ENCODE peak calls at places on chromosomes 5 and 9, in four cellular contexts. R, G, O and Y are unnamed samples.

GRCh38 chr5:39570418-39571027 is 145.7 kb upstream of the DAB2 start:
- DNase-seq in R (peak), G (peak), O (no peak), Y (peak)

GRCh38 chr5:151327585-151327984 is 19.8 kb downstream of the SLC36A2 start:
- DNase-seq in R (no peak), G (no peak), O (no peak), Y (no peak)

GRCh38 chr5:158976035-158976434 is 123.7 kb downstream of the EBF1 start:
- DNase-seq in R (no peak), G (no peak), O (no peak), Y (no peak)

GRCh38 chr5:140141241-140141640 is 15.5 kb downstream of the IGIP start:
- DNase-seq in R (no peak), G (no peak), O (no peak), Y (no peak)

GRCh38 chr9:110027624-110028023 is 180.3 kb downstream of the C9orf152 start:
- DNase-seq in R (peak), G (no peak), O (no peak), Y (no peak)

GRCh38 chr5:158639876-158640570 is 459.7 kb downstream of the EBF1 start:
- DNase-seq in R (no peak), G (no peak), O (no peak), Y (no peak)

GRCh38 chr5:152505442-152506042 is 100.5 kb upstream of the NMUR2 start:
- DNase-seq in R (peak), G (peak), O (peak), Y (peak)

GRCh38 chr5:134438641-134439621 is 27.2 kb upstream of the CDKN2AIPNL start:
- DNase-seq in R (peak), G (no peak), O (peak), Y (no peak)

GRCh38 chr5:170389250-170389902 is at the start of gene KCNMB1:
- DNase-seq in R (no peak), G (no peak), O (no peak), Y (no peak)

GRCh38 chr9:134963546-134963945 is 45.8 kb upstream of the FCN1 start:
- DNase-seq in R (no peak), G (no peak), O (no peak), Y (no peak)

GRCh38 chr9:16925426-16925825 is 55.0 kb upstream of the BNC2 start:
- DNase-seq in R (no peak), G (no peak), O (no peak), Y (no peak)

GRCh38 chr9:135448570-135449180 is 30.9 kb upstream of the PPP1R26 start:
- DNase-seq in R (no peak), G (no peak), O (no peak), Y (peak)

GRCh38 chr9:126635661-126636439 is 22.1 kb downstream of the LMX1B start:
- DNase-seq in R (no peak), G (no peak), O (no peak), Y (no peak)

GRCh38 chr9:27398982-27399653 is 102.2 kb upstream of the EQTN start:
- DNase-seq in R (no peak), G (no peak), O (no peak), Y (no peak)

GRCh38 chr9:24832307-24832706 is 286.6 kb upstream of the IZUMO3 start:
- DNase-seq in R (peak), G (no peak), O (peak), Y (no peak)

GRCh38 chr5:10704949-10705621 is 55.9 kb downstream of the DAP start:
- DNase-seq in R (no peak), G (no peak), O (no peak), Y (peak)

GRCh38 chr9:95626885-95627558 is 110.3 kb upstream of the PTCH1 start:
- DNase-seq in R (no peak), G (no peak), O (no peak), Y (no peak)

GRCh38 chr9:2260401-2261306 is 245.5 kb downstream of the SMARCA2 start:
- DNase-seq in R (no peak), G (peak), O (no peak), Y (no peak)

GRCh38 chr9:79975471-79976316 is 403.9 kb downstream of the TLE4 start:
- DNase-seq in R (no peak), G (no peak), O (no peak), Y (no peak)

GRCh38 chr9:93555370-93555769 is 21.0 kb upstream of the PHF2 start:
- DNase-seq in R (no peak), G (no peak), O (no peak), Y (no peak)

GRCh38 chr5:167947312-167947711 is 344.1 kb upstream of the WWC1 start:
- DNase-seq in R (no peak), G (no peak), O (no peak), Y (no peak)

GRCh38 chr9:91711755-91712591 is 238.1 kb downstream of the ROR2 start:
- DNase-seq in R (no peak), G (no peak), O (no peak), Y (no peak)

GRCh38 chr9:127767909-127768331 is 10.5 kb downstream of the SH2D3C start:
- DNase-seq in R (no peak), G (no peak), O (no peak), Y (no peak)

GRCh38 chr5:149024978-149025377 is 37.9 kb downstream of the SH3TC2 start:
- DNase-seq in R (no peak), G (no peak), O (no peak), Y (no peak)

GRCh38 chr5:154220625-154221024 is 30.1 kb downstream of the GALNT10 start:
- DNase-seq in R (no peak), G (no peak), O (no peak), Y (no peak)
- TF ChIP-seq HMGXB4 in R (no peak), G (no peak), O (no peak), Y (no peak)

GRCh38 chr5:1008451-1009358 is at the start of gene NKD2:
- DNase-seq in R (no peak), G (peak), O (peak), Y (peak)

GRCh38 chr5:1007681-1008450 is 736 bp upstream of the NKD2 start:
- DNase-seq in R (no peak), G (no peak), O (peak), Y (no peak)

GRCh38 chr5:1005904-1006655 is 2.5 kb upstream of the NKD2 start:
- DNase-seq in R (no peak), G (no peak), O (peak), Y (no peak)

GRCh38 chr5:1006656-1007071 is 1.9 kb upstream of the NKD2 start:
- DNase-seq in R (no peak), G (no peak), O (peak), Y (no peak)

DNA sequence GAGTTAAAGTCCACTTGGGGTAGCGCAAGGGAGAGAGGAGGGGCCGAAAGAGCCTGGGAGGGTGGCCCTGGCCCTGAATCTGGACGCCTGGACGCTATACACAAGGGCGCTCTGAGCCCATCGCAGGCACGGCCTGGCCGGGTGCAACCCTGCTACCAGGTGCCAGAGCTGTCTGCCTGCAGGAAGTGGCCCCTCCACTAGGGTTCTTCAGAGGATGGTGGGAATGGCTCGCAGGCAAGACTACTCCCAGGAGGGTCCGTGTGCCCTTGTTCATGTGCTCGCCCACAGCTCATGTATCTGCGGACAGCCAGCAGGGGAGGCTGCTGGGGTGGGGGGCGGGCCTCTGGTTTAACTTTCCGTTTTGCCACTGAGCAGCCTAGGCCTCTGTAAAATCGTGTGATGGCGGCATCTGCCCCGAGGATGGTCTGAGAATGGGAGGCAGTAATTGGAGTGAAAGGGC is 1.4 kb upstream of the NKD2 start:
- DNase-seq in R (no peak), G (no peak), O (peak), Y (peak)
- TF ChIP-seq HMGXB4 in R (no peak), G (no peak), O (no peak), Y (no peak)

DNA sequence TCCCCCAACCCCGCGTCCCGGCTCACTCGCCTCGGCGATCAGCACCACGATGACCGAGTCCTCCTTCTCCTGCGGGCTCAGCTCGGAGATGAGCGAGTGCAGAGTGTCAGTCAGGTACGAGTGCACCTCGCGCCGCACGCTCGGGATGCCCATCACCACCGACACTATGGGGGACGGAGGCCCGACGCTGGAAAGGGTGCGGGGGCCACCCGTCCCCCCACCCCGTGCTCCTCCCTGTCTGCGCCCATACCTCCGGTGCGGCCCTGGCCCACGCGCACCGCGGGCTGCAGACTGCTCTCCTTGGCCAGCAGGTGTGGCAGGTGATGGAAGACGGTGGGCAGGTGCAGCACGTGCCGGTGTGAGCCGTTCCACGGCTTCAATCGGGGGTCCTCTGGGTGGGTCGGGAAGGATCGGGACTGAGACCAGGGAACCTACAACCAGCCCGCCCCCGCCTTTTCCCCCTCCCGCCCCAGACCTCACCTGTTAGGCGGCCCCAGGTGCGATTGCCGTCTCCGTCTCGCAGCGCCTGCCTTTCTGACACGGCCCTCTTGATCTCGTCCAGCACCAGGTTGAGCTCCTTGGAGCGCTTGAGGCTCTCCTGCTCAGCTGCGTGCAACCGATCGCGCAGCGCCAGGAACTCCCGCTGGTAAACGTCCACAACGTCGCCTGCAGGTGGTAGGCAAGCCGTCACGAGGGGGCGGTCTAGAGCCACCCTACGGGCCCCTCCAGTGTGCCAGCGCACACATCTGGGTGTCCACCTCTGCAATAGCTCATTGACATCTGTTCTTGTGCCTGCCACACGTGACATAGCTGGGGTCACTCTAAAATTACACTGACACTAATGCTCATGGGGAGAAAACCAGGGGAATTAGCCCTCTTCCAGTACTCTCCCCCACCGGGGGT is 5.1 kb downstream of the MGAT4B start:
- DNase-seq in R (peak), G (peak), O (peak), Y (peak)
- TF ChIP-seq HMGXB4 in R (peak), G (no peak), O (no peak), Y (no peak)

DNA sequence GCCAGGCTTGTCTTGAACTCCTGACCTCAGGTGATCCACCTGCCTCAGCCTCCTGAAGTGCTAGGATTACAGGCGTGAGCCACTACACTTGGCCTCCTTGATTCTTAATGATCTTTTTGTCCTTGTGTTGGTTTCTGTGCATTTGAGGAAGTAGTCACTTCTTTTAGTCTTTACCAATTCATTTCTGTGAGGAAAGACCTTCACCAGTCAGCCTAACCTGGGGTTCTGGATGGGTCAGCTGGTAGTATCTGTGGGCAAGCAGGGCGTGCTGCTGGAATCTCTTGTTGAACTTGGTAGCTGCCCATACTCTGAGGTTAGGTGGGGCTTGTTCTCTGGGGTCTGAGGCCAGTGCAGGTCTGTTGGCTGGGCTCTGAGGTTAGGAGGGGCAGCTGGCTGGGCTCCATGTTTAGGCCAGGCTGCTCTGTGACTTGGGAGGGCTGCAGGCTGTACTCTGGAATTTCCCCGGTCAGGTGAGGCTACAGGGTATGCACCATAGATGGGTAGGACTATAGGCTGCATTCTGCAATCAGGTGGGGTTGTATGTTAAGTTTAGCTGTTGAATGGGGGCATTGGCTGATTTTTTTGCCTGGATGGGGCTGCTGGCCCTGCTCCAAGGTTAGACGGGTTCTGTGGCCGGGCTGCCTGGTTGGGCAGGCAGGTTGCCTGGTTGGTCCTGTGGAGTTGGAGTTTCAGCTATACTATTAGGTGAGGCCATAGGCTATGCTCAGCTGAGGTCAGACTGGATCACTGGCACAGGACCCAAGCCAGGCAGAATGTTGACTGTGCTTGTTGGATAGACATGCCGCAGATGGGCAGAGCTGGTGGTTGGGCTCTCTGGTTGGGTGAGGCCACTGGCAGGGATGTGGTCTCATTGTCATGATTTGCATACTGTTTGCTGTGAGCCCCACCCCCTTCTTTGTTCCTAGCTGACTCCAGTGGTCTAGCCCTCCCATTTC is 19.2 kb downstream of the UBAP1 start:
- DNase-seq in R (no peak), G (no peak), O (peak), Y (no peak)
- TF ChIP-seq HMGXB4 in R (no peak), G (no peak), O (no peak), Y (no peak)

DNA sequence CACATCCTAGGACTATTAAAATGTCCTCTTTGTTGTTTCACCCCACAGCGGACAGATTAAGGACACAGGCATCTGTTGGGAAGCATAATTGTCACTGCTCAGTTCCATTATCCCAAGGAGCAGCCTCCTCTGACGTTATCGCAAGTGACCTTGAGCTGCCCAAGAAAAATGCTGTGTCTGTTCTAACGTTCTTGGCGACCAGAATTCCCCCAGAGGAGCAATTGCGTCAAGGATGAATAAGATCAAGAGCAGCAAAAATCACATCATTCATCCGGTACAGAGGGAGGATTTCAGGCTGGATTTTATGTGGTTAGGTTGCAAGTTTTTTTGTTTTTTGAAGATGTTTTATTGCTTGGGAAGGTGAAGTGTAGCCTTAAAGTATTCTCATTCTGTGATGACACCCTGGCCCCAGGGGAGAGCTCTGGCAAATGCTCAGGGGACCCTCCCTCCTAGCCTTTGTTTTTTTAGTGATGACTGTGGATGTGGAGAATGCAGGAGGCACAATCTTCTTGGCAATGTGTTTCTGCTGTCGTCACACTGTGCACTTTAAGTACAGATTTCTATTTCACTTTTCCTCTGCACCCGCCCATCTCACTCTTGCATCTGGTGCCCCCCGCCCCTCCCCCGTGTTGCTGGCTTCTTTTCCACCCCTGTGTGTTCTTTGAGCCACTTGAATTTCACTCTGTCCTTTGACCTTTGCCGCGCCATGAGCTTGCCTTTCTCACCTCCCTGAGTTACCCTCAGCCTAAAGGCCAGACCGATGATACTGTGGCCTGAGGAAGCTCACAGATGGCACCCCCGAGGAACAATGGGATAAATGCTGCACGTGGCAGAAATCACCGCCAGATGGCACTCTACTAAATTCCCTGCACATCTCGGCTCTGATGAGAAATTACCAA is 308.4 kb downstream of the RAB3C start:
- DNase-seq in R (peak), G (peak), O (peak), Y (peak)
- TF ChIP-seq HMGXB4 in R (no peak), G (no peak), O (no peak), Y (no peak)